ENCODE peak calls at places on chromosomes 13 and 19, in six cellular contexts. K is prostate gland, U is breast epithelium, J is GM12878, T is upper lobe of left lung, R is GM23338. X is an unnamed sample.

GRCh38 chr19:46629546-46630025 is 4.7 kb upstream of the PTGIR start:
- DNase-seq in U (no peak), T (no peak), J (no peak), R (no peak), K (no peak), X (no peak)

GRCh38 chr13:45133396-45134118 is 13.2 kb downstream of the GTF2F2 start:
- DNase-seq in J (no peak), T (no peak), U (no peak), K (no peak), R (no peak), X (no peak)

GRCh38 chr19:2428027-2428690 is 773 bp upstream of the TIMM13 start:
- DNase-seq in T (no peak), J (no peak), R (peak), U (peak), K (peak), X (no peak)

GRCh38 chr19:18000981-18001836 is 6.8 kb upstream of the ARRDC2 start:
- DNase-seq in T (peak), K (peak), U (peak), J (no peak), R (peak), X (no peak)

GRCh38 chr13:82655518-82655855 is 1226.8 kb downstream of the SLITRK1 start:
- DNase-seq in T (no peak), K (no peak), R (no peak), U (no peak), J (no peak), X (no peak)

GRCh38 chr13:74977498-74977897 is 504.5 kb downstream of the TBC1D4 start:
- DNase-seq in J (no peak), U (no peak), R (no peak), T (no peak), K (no peak), X (no peak)

GRCh38 chr13:27968316-27969072 is 621 bp downstream of the CDX2 start:
- DNase-seq in J (no peak), K (no peak), R (peak), U (no peak), T (no peak), X (no peak)

GRCh38 chr13:23905766-23906165 is 8.5 kb upstream of the C1QTNF9B start:
- DNase-seq in U (no peak), K (no peak), T (no peak), J (no peak), R (no peak), X (no peak)

GRCh38 chr19:46618670-46619231 is 6.1 kb downstream of the PTGIR start:
- DNase-seq in T (peak), R (no peak), U (peak), J (peak), K (no peak), X (no peak)

GRCh38 chr13:41610426-41610825 is 153.1 kb downstream of the RGCC start:
- DNase-seq in U (no peak), R (no peak), T (peak), K (peak), J (no peak), X (no peak)

GRCh38 chr19:10895363-10895762 is 24.0 kb downstream of the CARM1 start:
- DNase-seq in K (no peak), R (no peak), J (no peak), T (no peak), U (no peak), X (no peak)

GRCh38 chr19:47623921-47624391 is 15.0 kb downstream of the BICRA start:
- DNase-seq in K (no peak), U (no peak), R (no peak), T (no peak), J (no peak), X (no peak)

GRCh38 chr13:51449018-51449417 is 3.8 kb downstream of the INTS6 start:
- DNase-seq in K (no peak), T (no peak), U (no peak), R (no peak), J (no peak), X (no peak)

GRCh38 chr19:54104998-54105715 is 2.5 kb downstream of the NDUFA3 start:
- DNase-seq in K (no peak), J (no peak), R (no peak), T (no peak), U (no peak), X (no peak)

GRCh38 chr13:50080158-50080855 is 65.1 kb downstream of the KCNRG start:
- DNase-seq in J (no peak), R (peak), U (no peak), T (no peak), K (peak), X (no peak)

GRCh38 chr19:3350014-3350663 is 16.2 kb upstream of the NFIC start:
- DNase-seq in K (peak), J (no peak), T (no peak), R (no peak), U (no peak), X (no peak)

GRCh38 chr13:86572115-86572514 is 772.9 kb upstream of the SLITRK6 start:
- DNase-seq in T (no peak), K (no peak), J (no peak), U (no peak), R (no peak), X (no peak)

GRCh38 chr19:50190439-50190891 is 13.0 kb upstream of the MYH14 start:
- DNase-seq in R (no peak), K (no peak), J (peak), T (no peak), U (no peak), X (no peak)
- TF ChIP-seq POLR2AphosphoS5 in R (no peak), K (no peak), J (no peak), T (no peak), U (no peak), X (no peak)

GRCh38 chr13:25310891-25311290 is 9.5 kb downstream of the NUP58 start:
- DNase-seq in U (no peak), J (no peak), K (no peak), T (no peak), R (no peak), X (no peak)
- TF ChIP-seq CTCF in U (no peak), J (no peak), K (no peak), T (no peak), R (no peak), X (no peak)

GRCh38 chr19:15263361-15263985 is 31.2 kb upstream of the EPHX3 start:
- DNase-seq in R (no peak), T (no peak), J (no peak), K (no peak), U (peak), X (no peak)
- TF ChIP-seq POLR2AphosphoS5 in R (no peak), T (no peak), J (no peak), K (no peak), U (no peak), X (no peak)

DNA sequence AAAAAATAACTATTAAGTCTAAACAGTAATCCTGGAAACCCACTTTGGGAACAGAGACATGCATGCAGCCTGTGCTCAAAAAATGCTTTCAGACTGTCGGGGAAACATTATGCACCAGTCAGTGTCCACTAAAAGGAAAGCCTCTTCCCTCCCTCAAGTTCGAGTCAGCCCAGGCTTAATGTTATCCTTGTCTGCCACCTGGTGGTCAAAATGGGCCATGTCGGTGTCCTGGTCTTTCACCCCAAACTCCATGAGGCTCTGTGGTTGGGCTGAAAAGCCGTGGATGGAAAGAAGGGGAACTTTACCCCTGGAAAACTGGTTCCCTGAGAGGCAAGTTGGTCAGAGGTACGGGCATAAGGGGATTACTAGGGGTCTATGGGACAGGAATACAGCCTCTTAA is 88.4 kb upstream of the ZNF492 start:
- DNase-seq in R (peak), T (peak), U (peak), K (no peak), J (no peak), X (no peak)
- TF ChIP-seq CTCF in R (peak), T (peak), U (peak), K (peak), J (peak), X (no peak)

GRCh38 chr19:31304877-31305312 is 44.3 kb downstream of the TSHZ3 start:
- DNase-seq in R (no peak), T (no peak), U (no peak), J (no peak), K (no peak), X (no peak)
- TF ChIP-seq POLR2AphosphoS5 in R (no peak), T (no peak), U (no peak), J (no peak), K (no peak), X (no peak)

GRCh38 chr19:51739466-51740213 is 12.0 kb downstream of the FPR1 start:
- DNase-seq in J (no peak), U (no peak), T (no peak), K (no peak), R (no peak), X (no peak)
- TF ChIP-seq CTCF in J (no peak), U (no peak), T (no peak), K (no peak), R (no peak), X (no peak)

GRCh38 chr13:87889241-87889640 is 218.1 kb downstream of the SLITRK5 start:
- DNase-seq in T (no peak), K (no peak), U (no peak), J (no peak), R (no peak), X (no peak)
- TF ChIP-seq POLR2AphosphoS5 in T (no peak), K (no peak), U (no peak), J (no peak), R (no peak), X (no peak)

X was measured in vagina.